ENCODE peak calls at places on chromosome 20, in nine cellular contexts. H, N, D, Y, Q, X, A, M and F are unnamed samples.

GRCh38 chr20:50804453-50805348 is 9.8 kb downstream of the BCAS4 start:
- DNase-seq in D (no peak), Q (no peak), Y (no peak), N (peak; percentile 47), H (no peak), X (no peak), M (no peak), A (no peak), F (no peak)

GRCh38 chr20:39660965-39661364 is 698.8 kb downstream of the DHX35 start:
- DNase-seq in H (no peak), A (no peak), N (no peak), M (no peak), Q (no peak), X (no peak), Y (no peak), D (no peak), F (no peak)

GRCh38 chr20:42193119-42193518 is 574.9 kb upstream of the CHD6 start:
- DNase-seq in A (no peak), Q (no peak), M (no peak), H (peak; percentile 72), X (no peak), D (no peak), Y (no peak), N (no peak), F (no peak)

GRCh38 chr20:49545572-49545971 is 22.4 kb downstream of the PTGIS start:
- DNase-seq in Y (peak; percentile 8), H (no peak), Q (no peak), A (peak; percentile 62), N (no peak), X (no peak), M (no peak), D (no peak), F (no peak)

GRCh38 chr20:11738852-11739251 is 178.8 kb upstream of the BTBD3 start:
- DNase-seq in A (no peak), D (no peak), X (no peak), Y (no peak), Q (no peak), N (no peak), M (no peak), H (no peak), F (no peak)

GRCh38 chr20:33233129-33233774 is 2.5 kb upstream of the BPIFA1 start:
- DNase-seq in M (no peak), H (no peak), N (no peak), X (no peak), A (no peak), Y (no peak), D (no peak), Q (no peak), F (no peak)

GRCh38 chr20:39576786-39577185 is 614.6 kb downstream of the DHX35 start:
- DNase-seq in H (no peak), D (no peak), N (no peak), X (no peak), Q (no peak), M (no peak), A (no peak), Y (no peak), F (no peak)

GRCh38 chr20:64084209-64085152 is at the start of gene LKAAEAR1:
- DNase-seq in N (no peak), A (no peak), Q (no peak), D (no peak), H (no peak), Y (no peak), M (no peak), X (no peak), F (no peak)

GRCh38 chr20:25539742-25540201 is 45.6 kb downstream of the NINL start:
- DNase-seq in D (no peak), Q (no peak), Y (no peak), M (no peak), X (no peak), H (no peak), A (no peak), N (no peak), F (no peak)

GRCh38 chr20:13101276-13101675 is 92.5 kb downstream of the SPTLC3 start:
- DNase-seq in H (no peak), Y (no peak), A (no peak), X (no peak), N (no peak), D (no peak), M (no peak), Q (no peak), F (no peak)

GRCh38 chr20:62318411-62319345 is 15.9 kb downstream of the ADRM1 start:
- DNase-seq in Y (no peak), A (peak; percentile 58), H (no peak), N (no peak), Q (no peak), M (no peak), D (no peak), X (no peak), F (no peak)

GRCh38 chr20:35489717-35490116 is 34.3 kb downstream of the CEP250 start:
- DNase-seq in Q (no peak), X (no peak), M (no peak), A (no peak), D (no peak), Y (no peak), N (no peak), H (no peak), F (no peak)

GRCh38 chr20:62832212-62832922 is 15.5 kb downstream of the COL9A3 start:
- DNase-seq in Q (no peak), N (peak; percentile 93), X (no peak), Y (no peak), M (no peak), A (no peak), H (no peak), D (no peak), F (peak; percentile 82)

GRCh38 chr20:14925286-14925685 is 587.9 kb upstream of the FLRT3 start:
- DNase-seq in X (no peak), D (no peak), H (no peak), M (no peak), Q (no peak), A (no peak), N (no peak), Y (no peak), F (no peak)

GRCh38 chr20:39871013-39871412 is 818.0 kb downstream of the MAFB start:
- DNase-seq in A (no peak), Y (no peak), H (no peak), M (no peak), Q (no peak), N (no peak), D (peak; percentile 13), X (no peak), F (no peak)

GRCh38 chr20:32537657-32538525 is 47.2 kb downstream of the NOL4L start:
- DNase-seq in Y (no peak), H (no peak), D (no peak), M (no peak), A (no peak), N (no peak), Q (no peak), X (no peak), F (no peak)

GRCh38 chr20:57434390-57434700 is 43.1 kb downstream of the RBM38 start:
- DNase-seq in H (no peak), Y (no peak), M (no peak), N (no peak), X (no peak), Q (no peak), D (no peak), A (no peak), F (no peak)

GRCh38 chr20:2651772-2652723 is at the start of gene NOP56:
- DNase-seq in N (peak; percentile 91), A (peak; percentile 97), Y (peak; percentile 91), X (peak; percentile 83), D (peak; percentile 93), H (peak; percentile 93), M (peak; percentile 87), Q (peak; percentile 84), F (peak; percentile 95)
- TF ChIP-seq POLR2A in N (peak; percentile 84), A (peak; percentile 99), Y (peak; percentile 38), X (peak; percentile 90), D (peak; percentile 94), H (peak; percentile 80), M (peak; percentile 63), Q (peak; percentile 90), F (peak; percentile 77)

DNA sequence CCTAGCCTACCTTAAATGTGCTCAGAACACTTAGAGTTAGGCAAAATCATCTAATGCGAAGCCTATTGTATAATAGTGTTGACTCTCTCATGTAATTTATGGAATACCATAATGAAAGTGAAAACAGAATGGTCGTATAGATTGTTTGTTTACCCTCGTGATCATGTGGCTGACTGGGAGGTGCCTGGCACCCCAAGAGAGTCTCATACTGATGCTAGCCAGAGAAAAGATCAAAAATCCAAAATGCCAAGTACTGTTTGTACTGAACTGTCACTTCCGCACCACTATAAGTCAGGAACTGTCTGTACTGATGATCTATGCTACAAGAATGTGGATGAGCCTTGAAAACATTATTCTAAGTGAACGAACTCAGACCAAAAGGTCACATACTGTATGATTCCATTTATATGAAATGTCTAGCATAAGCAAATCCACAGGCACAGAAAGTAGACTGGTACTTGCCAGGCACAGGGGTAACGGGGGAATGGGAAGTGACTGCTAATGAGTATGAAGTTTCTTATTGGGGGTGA is 22.4 kb downstream of the ZMYND8 start:
- DNase-seq in H (no peak), X (peak; percentile 60), Y (no peak), A (peak; percentile 91), M (peak; percentile 74), Q (no peak), D (no peak), N (no peak), F (peak; percentile 47)
- TF ChIP-seq POLR2A in H (no peak), X (no peak), Y (no peak), A (no peak), M (peak; percentile 18), Q (no peak), D (peak; percentile 39), N (peak; percentile 44), F (peak; percentile 52)

GRCh38 chr20:41005361-41005729 is 23.3 kb upstream of the TOP1 start:
- DNase-seq in Q (peak; percentile 88), M (peak; percentile 94), D (peak; percentile 88), A (peak; percentile 85), N (no peak), H (peak; percentile 74), Y (peak; percentile 91), X (peak; percentile 50), F (peak; percentile 87)
- TF ChIP-seq POLR2A in Q (no peak), M (no peak), D (no peak), A (no peak), N (no peak), H (no peak), Y (no peak), X (no peak), F (no peak)

DNA sequence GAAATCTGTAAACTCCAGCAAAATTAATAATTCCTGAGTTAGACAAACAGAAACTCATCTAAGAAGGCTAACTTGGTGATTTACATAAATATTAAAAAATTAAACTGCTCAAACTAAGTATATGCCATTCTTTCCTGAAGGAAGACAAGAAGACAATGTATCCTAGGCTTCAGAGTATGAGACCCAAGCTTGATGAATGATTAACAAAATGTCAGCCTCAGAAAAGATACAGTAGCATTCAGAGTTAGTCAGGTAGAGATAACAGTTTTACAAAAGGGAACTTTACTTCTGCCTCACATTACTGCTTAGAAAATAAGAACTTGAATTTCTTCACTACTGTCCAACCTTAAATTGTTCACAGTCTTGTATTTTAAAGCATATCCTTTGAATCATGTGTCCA is 12.0 kb downstream of the CSNK2A1 start:
- DNase-seq in H (no peak), Q (no peak), D (no peak), A (no peak), X (no peak), N (no peak), M (no peak), Y (no peak), F (no peak)
- TF ChIP-seq POLR2A in H (no peak), Q (no peak), D (no peak), A (no peak), X (no peak), N (no peak), M (no peak), Y (no peak), F (no peak)